ENCODE peak calls at places on chromosomes 16 and 17, in five cellular contexts. V is fibroblast of mammary gland; K is stimulated activated CD8-positive, alpha-beta memory T cell treated with anti-CD3 and anti-CD28 coated beads, Interleukin-2, amount 100 ng/mL, for 48 hours; Z is ascending aorta; G is EL. J is an unnamed sample.

GRCh38 chr17:42809250-42809649 is 10.6 kb downstream of the CNTD1 start:
- DNase-seq in Z (no peak), K (no peak), G (peak; percentile 80), V (peak; percentile 93), J (no peak)

GRCh38 chr17:41797377-41797776 is 10.9 kb upstream of the JUP start:
- DNase-seq in V (no peak), K (no peak), G (no peak), Z (no peak), J (no peak)

GRCh38 chr17:48718162-48718780 is 4.0 kb downstream of the PRAC1 start:
- DNase-seq in G (no peak), K (no peak), V (no peak), Z (no peak), J (no peak)

GRCh38 chr17:55420067-55420775 is 1.4 kb downstream of the MMD start:
- DNase-seq in K (no peak), G (no peak), Z (no peak), V (no peak), J (no peak)

GRCh38 chr17:75105269-75106080 is 4.3 kb upstream of the ARMC7 start:
- DNase-seq in K (no peak), G (peak; percentile 36), V (peak; percentile 34), Z (no peak), J (peak; percentile 56)

GRCh38 chr16:57585051-57585687 is 42.7 kb downstream of the ADGRG5 start:
- DNase-seq in K (no peak), G (no peak), V (no peak), Z (no peak), J (no peak)

GRCh38 chr17:34222732-34223486 is 32.2 kb upstream of the CCL2 start:
- DNase-seq in Z (no peak), G (no peak), V (no peak), K (no peak), J (no peak)

GRCh38 chr16:66459878-66460277 is 32.8 kb downstream of the BEAN1 start:
- DNase-seq in V (no peak), K (no peak), Z (no peak), G (peak; percentile 12), J (no peak)

GRCh38 chr16:89006036-89006752 is 29.2 kb upstream of the CBFA2T3 start:
- DNase-seq in G (no peak), K (no peak), Z (no peak), V (no peak), J (no peak)

GRCh38 chr16:49513040-49513439 is 139.4 kb downstream of the C16orf78 start:
- DNase-seq in G (no peak), V (peak; percentile 4), K (no peak), Z (no peak), J (no peak)

GRCh38 chr16:85393674-85394510 is 219.2 kb upstream of the GSE1 start:
- DNase-seq in K (peak; percentile 62), Z (peak; percentile 67), G (peak; percentile 44), V (peak; percentile 32), J (peak; percentile 97)

GRCh38 chr17:40612510-40613244 is 34.9 kb downstream of the SMARCE1 start:
- DNase-seq in V (no peak), Z (no peak), K (no peak), G (no peak), J (no peak)

GRCh38 chr17:74101527-74101926 is 102.0 kb upstream of the RPL38 start:
- DNase-seq in K (no peak), G (no peak), Z (no peak), V (no peak), J (no peak)

GRCh38 chr17:46061435-46061834 is 62.4 kb downstream of the STH start:
- DNase-seq in K (no peak), V (peak; percentile 34), G (peak; percentile 18), Z (no peak), J (no peak)

GRCh38 chr17:74712756-74713155 is at the start of gene CD300LF:
- DNase-seq in K (no peak), Z (no peak), G (no peak), V (no peak), J (no peak)

GRCh38 chr16:56800355-56800754 is 64.7 kb upstream of the SLC12A3 start:
- DNase-seq in Z (no peak), K (no peak), G (peak; percentile 57), V (no peak), J (no peak)

J was measured in GM12891.